ENCODE peak calls at places on chromosome 13, in nine cellular contexts. P is lower leg skin; C is CD8-positive, alpha-beta memory T cell; K is fibroblast of mammary gland; R is amygdala; O is pancreas; S is effector CD4-positive, alpha-beta T cell; G is tibial nerve; N is HT1080. F is an unnamed sample.

GRCh38 chr13:31824705-31825512 is 85.6 kb downstream of the RXFP2 start:
- DNase-seq in P (no peak), C (no peak), K (peak), R (no peak), O (no peak), S (no peak), G (no peak), N (peak), F (no peak)

GRCh38 chr13:38849316-38849715 is 141.3 kb downstream of the STOML3 start:
- DNase-seq in P (no peak), C (no peak), K (peak), R (no peak), O (no peak), S (no peak), G (no peak), N (peak), F (no peak)

GRCh38 chr13:73142091-73142490 is 83.3 kb downstream of the KLF5 start:
- DNase-seq in P (no peak), C (no peak), K (no peak), R (no peak), O (no peak), S (no peak), G (no peak), N (no peak), F (no peak)

GRCh38 chr13:30463820-30464495 is 1.8 kb downstream of the HMGB1 start:
- DNase-seq in P (peak), C (peak), K (peak), R (peak), O (peak), S (peak), G (peak), N (peak), F (peak)

GRCh38 chr13:75993823-75994222 is 357.7 kb downstream of the LMO7 start:
- DNase-seq in P (no peak), C (no peak), K (peak), R (no peak), O (no peak), S (no peak), G (no peak), N (peak), F (no peak)

GRCh38 chr13:78325585-78325984 is 277.8 kb downstream of the POU4F1 start:
- DNase-seq in P (no peak), C (no peak), K (no peak), R (no peak), O (no peak), S (no peak), G (no peak), N (no peak), F (no peak)

GRCh38 chr13:64206430-64207225 is 2791.0 kb upstream of the PCDH20 start:
- DNase-seq in P (no peak), C (no peak), K (no peak), R (no peak), O (no peak), S (no peak), G (no peak), N (no peak), F (no peak)

GRCh38 chr13:28401303-28402056 is 93.4 kb downstream of the FLT1 start:
- DNase-seq in P (no peak), C (no peak), K (peak), R (no peak), O (no peak), S (no peak), G (no peak), N (peak), F (no peak)

GRCh38 chr13:111031531-111031961 is 83.6 kb upstream of the ARHGEF7 start:
- DNase-seq in P (no peak), C (no peak), K (peak), R (no peak), O (no peak), S (no peak), G (no peak), N (peak), F (no peak)